ENCODE peak calls at places on chromosomes 4 and X, in eight cellular contexts. N is HCT116, H is ovary, W is pancreas, L is left ventricle myocardium inferior, V is PC-9, A is stomach, Z is H9. S is an unnamed sample.

GRCh38 chrX:9847071-9847470 is 60.8 kb downstream of the SHROOM2 start:
- DNase-seq in W (no peak), V (peak; percentile 12), Z (no peak), H (no peak), L (no peak), N (no peak), A (no peak), S (no peak)

GRCh38 chrX:116010939-116011338 is 159.6 kb upstream of the AGTR2 start:
- DNase-seq in A (no peak), V (no peak), N (no peak), Z (no peak), W (no peak), H (no peak), L (no peak), S (no peak)

GRCh38 chr4:159937595-159937994 is 834.7 kb downstream of the RAPGEF2 start:
- DNase-seq in V (no peak), H (no peak), Z (no peak), L (no peak), A (no peak), N (no peak), W (no peak), S (no peak)

GRCh38 chrX:2231570-2232192 is 269.1 kb downstream of the DHRSX start:
- DNase-seq in V (no peak), L (no peak), N (no peak), H (no peak), Z (no peak), W (no peak), A (no peak), S (no peak)

GRCh38 chr4:7721984-7722551 is 217.6 kb downstream of the AFAP1 start:
- DNase-seq in H (no peak), L (no peak), Z (no peak), A (no peak), N (no peak), W (no peak), V (no peak), S (no peak)

GRCh38 chr4:176268963-176269362 is at the start of gene ASB5:
- DNase-seq in N (no peak), H (no peak), Z (no peak), W (no peak), V (no peak), A (no peak), L (no peak), S (no peak)

GRCh38 chr4:138406881-138407280 is 164.7 kb upstream of the SLC7A11 start:
- DNase-seq in V (no peak), W (no peak), Z (no peak), H (no peak), A (no peak), L (no peak), N (no peak), S (no peak)

GRCh38 chr4:134867027-134867426 is 665.4 kb upstream of the PABPC4L start:
- DNase-seq in N (no peak), A (no peak), V (no peak), Z (no peak), H (no peak), L (no peak), W (no peak), S (no peak)

GRCh38 chrX:9492901-9493300 is 28.0 kb downstream of the TBL1X start:
- DNase-seq in L (no peak), W (no peak), A (no peak), H (no peak), Z (no peak), N (no peak), V (no peak), S (no peak)

GRCh38 chr4:95124906-95125504 is 367.2 kb downstream of the BMPR1B start:
- DNase-seq in W (no peak), V (peak; percentile 8), N (peak; percentile 56), L (no peak), A (no peak), Z (peak; percentile 41), H (peak; percentile 37), S (no peak)

GRCh38 chrX:149531599-149531998 is 9.2 kb upstream of the EOLA1 start:
- DNase-seq in Z (no peak), L (no peak), N (no peak), W (no peak), V (no peak), A (no peak), H (no peak), S (no peak)

GRCh38 chrX:30652527-30653414 is 452 bp upstream of the GK start:
- DNase-seq in W (peak; percentile 93), N (peak; percentile 69), V (peak; percentile 93), A (peak; percentile 93), Z (peak; percentile 96), H (peak; percentile 92), L (peak; percentile 95), S (peak; percentile 96)

GRCh38 chr4:156941940-156942548 is 29.6 kb downstream of the PDGFC start:
- DNase-seq in V (peak; percentile 37), W (peak; percentile 28), Z (peak; percentile 53), N (no peak), L (no peak), A (peak; percentile 79), H (peak; percentile 42), S (peak; percentile 64)

GRCh38 chr4:52937829-52938228 is 75.7 kb downstream of the RASL11B start:
- DNase-seq in Z (no peak), A (no peak), H (no peak), L (no peak), V (no peak), N (no peak), W (no peak), S (no peak)
- H3K27ac ChIP-seq in Z (no peak overlapping the region), A (no peak overlapping the region), H (no peak overlapping the region), L (no peak overlapping the region), V (no peak overlapping the region), N (no peak overlapping the region), W (no peak overlapping the region), S (no peak overlapping the region)

GRCh38 chrX:40010550-40011364 is 87.0 kb downstream of the BCOR start:
- DNase-seq in H (no peak), A (no peak), W (no peak), Z (peak; percentile 71), L (no peak), N (no peak), V (no peak), S (no peak)

GRCh38 chrX:40011483-40012038 is 86.2 kb downstream of the BCOR start:
- DNase-seq in V (no peak), W (no peak), H (peak; percentile 20), Z (no peak), A (no peak), L (no peak), N (no peak), S (no peak)

GRCh38 chrX:40009462-40009851 is 88.3 kb downstream of the BCOR start:
- DNase-seq in N (no peak), Z (peak; percentile 60), H (no peak), A (no peak), L (peak; percentile 15), W (no peak), V (no peak), S (no peak)

GRCh38 chrX:40008841-40009461 is 88.8 kb downstream of the BCOR start:
- DNase-seq in V (no peak), H (peak; percentile 34), Z (peak; percentile 75), W (no peak), N (no peak), L (peak; percentile 64), A (no peak), S (peak; percentile 56)

GRCh38 chrX:40009890-40010289 is 87.9 kb downstream of the BCOR start:
- DNase-seq in A (no peak), V (no peak), Z (peak; percentile 45), W (no peak), L (no peak), N (no peak), H (no peak), S (no peak)
- H3K4me1 ChIP-seq in A (peaks cover 79% of the 10 kb centered on the region), V (no peaks in the 10 kb centered on the region), Z (no peaks in the 10 kb centered on the region), W (no peaks in the 10 kb centered on the region), L (peaks cover 40% of the 10 kb centered on the region), N (peaks cover 4% of the 10 kb centered on the region), H (peaks cover 7% of the 10 kb centered on the region), S (peaks cover 7% of the 10 kb centered on the region)

DNA sequence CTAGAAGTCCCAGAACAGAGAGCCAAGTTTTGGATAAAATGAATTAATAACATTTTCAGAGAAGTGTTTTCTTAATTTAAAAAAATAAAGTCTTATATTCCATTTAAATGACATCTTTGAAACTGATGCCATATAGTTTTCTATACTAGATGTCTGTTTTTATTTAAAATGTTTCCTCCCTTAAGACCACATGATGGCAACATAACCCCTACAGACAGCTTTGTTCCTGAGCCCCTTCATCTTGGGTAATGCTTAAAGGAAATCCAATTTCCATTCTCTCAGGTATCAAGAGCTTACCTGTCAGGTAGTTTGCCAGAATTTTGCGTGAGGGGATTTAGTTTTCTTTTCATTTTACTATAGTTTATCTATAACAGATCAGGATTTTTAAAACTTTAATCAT is 181.4 kb upstream of the UGT8 start:
- DNase-seq in N (peak; percentile 10), V (no peak), H (no peak), Z (no peak), W (no peak), A (no peak), L (no peak), S (no peak)
- TF ChIP-seq CTCF in N (peak; percentile 41), V (no peak), H (no peak), Z (peak; percentile 70), W (no peak), A (no peak), L (no peak), S (no peak)

GRCh38 chr4:3637326-3638016 is 105.2 kb upstream of the LRPAP1 start:
- DNase-seq in H (no peak), A (no peak), W (no peak), V (no peak), L (no peak), Z (no peak), N (no peak), S (peak; percentile 40)

GRCh38 chr4:3630934-3631585 is 98.8 kb upstream of the LRPAP1 start:
- DNase-seq in L (no peak), V (no peak), H (no peak), A (no peak), W (no peak), Z (no peak), N (no peak), S (peak; percentile 26)

GRCh38 chr4:3636628-3637320 is 104.6 kb upstream of the LRPAP1 start:
- DNase-seq in W (no peak), H (no peak), V (no peak), L (no peak), N (no peak), Z (no peak), A (no peak), S (peak; percentile 24)

GRCh38 chr4:3635090-3635820 is 103.0 kb upstream of the LRPAP1 start:
- DNase-seq in V (no peak), H (no peak), A (no peak), L (no peak), N (no peak), Z (no peak), W (no peak), S (peak; percentile 18)

DNA sequence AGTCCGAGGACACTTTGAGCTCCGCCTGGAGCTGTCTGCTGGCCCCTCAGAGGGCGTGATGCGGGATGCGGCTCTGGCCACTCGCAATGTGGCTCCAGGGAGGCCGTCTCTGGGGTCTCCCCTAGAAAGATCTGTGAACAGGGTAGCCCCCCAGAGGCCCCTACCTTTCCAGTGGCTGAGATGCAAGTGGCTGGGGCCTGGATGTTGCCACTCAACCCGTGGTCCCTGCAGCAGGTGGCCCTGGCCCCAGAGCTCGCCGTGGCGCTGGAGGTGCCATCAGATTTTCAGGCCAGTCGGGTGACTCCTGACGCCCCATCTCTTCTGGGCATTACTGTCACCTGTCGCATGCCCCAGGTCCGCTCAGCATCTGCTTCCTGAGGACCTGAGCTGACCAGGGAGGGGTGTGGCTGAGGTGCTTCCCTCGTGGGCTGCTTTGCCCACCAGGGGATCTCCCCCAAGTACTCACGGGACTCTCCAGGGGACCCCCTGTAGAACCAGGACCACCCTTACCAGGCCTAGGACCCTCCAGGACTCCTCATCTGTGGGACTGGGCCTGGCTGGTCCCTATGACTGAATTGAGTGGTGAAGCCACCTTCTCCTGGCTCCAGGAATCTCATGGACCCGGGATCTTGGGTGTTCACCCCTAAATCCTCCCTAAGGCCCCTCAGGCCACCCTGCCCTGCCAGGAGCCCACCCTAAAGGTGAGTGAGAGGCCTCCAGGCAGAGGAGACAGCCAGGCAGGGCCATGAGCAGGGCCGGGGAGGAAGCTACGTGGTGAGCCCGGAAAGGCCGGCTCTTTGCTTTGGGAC is 102.3 kb upstream of the LRPAP1 start:
- DNase-seq in N (no peak), V (no peak), H (no peak), L (no peak), W (no peak), Z (no peak), A (no peak), S (peak; percentile 27)
- H3K27ac ChIP-seq in N (no peak overlapping the region), V (no peak overlapping the region), H (no peak overlapping the region), L (no peak overlapping the region), W (no peak overlapping the region), Z (no peak overlapping the region), A (no peak overlapping the region), S (no peak overlapping the region)

S was measured in lower lobe of right lung.